ENCODE peak calls at places on chromosomes 12 and 14, in nine cellular contexts. G is stimulated activated CD4-positive, alpha-beta T cell treated with anti-CD3 and anti-CD28 coated beads, Interleukin-1b, Interleukin-23, amount 100 ng/mL, for 24 hours; V is NB4; L is astrocyte of the spinal cord; F is left cardiac atrium; I is midbrain; A is activated CD4-positive, alpha-beta T cell treated with anti-CD3 and anti-CD28 coated beads for 24 hours; C is anterior cingulate cortex; H is left colon. P is an unnamed sample.

GRCh38 chr14:75837151-75837787 is 144.5 kb downstream of the TGFB3 start:
- DNase-seq in C (no peak), G (no peak), H (no peak), L (no peak), F (no peak), V (peak), A (no peak), I (no peak), P (no peak)

GRCh38 chr12:2064078-2064507 is 11.3 kb downstream of the CACNA1C start:
- DNase-seq in C (no peak), A (no peak), V (peak), L (peak), F (no peak), H (no peak), G (no peak), I (no peak), P (peak)

GRCh38 chr12:14955876-14956811 is 5.3 kb downstream of the ARHGDIB start:
- DNase-seq in V (peak), A (no peak), C (no peak), H (no peak), G (no peak), I (no peak), F (no peak), L (no peak), P (peak)

GRCh38 chr12:57632369-57632897 is 568 bp downstream of the B4GALNT1 start:
- DNase-seq in G (no peak), C (no peak), H (no peak), L (no peak), A (no peak), I (no peak), F (no peak), V (no peak), P (peak)

GRCh38 chr12:125121095-125121494 is 55.9 kb downstream of the AACS start:
- DNase-seq in C (no peak), H (no peak), A (no peak), I (no peak), F (no peak), L (no peak), G (no peak), V (no peak), P (no peak)

GRCh38 chr14:32703246-32703645 is 235.4 kb upstream of the NPAS3 start:
- DNase-seq in F (no peak), A (no peak), L (peak), C (no peak), I (peak), G (no peak), H (no peak), V (no peak), P (no peak)

GRCh38 chr12:112450725-112451124 is 32.0 kb downstream of the PTPN11 start:
- DNase-seq in L (no peak), G (no peak), H (no peak), V (no peak), C (no peak), F (no peak), I (peak), A (no peak), P (no peak)

GRCh38 chr12:90854136-90854689 is 100.8 kb downstream of the CCER1 start:
- DNase-seq in F (no peak), A (peak), G (no peak), H (no peak), I (peak), V (peak), C (peak), L (peak), P (peak)

GRCh38 chr14:93045211-93045674 is 70.5 kb downstream of the ITPK1 start:
- DNase-seq in C (no peak), H (no peak), A (no peak), F (no peak), L (no peak), G (no peak), I (no peak), V (no peak), P (peak)

GRCh38 chr12:89709994-89710872 is 1.6 kb upstream of the ATP2B1 start:
- DNase-seq in A (no peak), C (no peak), I (peak), F (peak), G (no peak), V (no peak), L (no peak), H (peak), P (no peak)

GRCh38 chr14:98974113-98974512 is 297.9 kb downstream of the BCL11B start:
- DNase-seq in C (no peak), G (no peak), F (no peak), H (no peak), V (no peak), A (no peak), I (no peak), L (no peak), P (no peak)

GRCh38 chr12:72074065-72074464 is 135.4 kb downstream of the TPH2 start:
- DNase-seq in H (no peak), L (no peak), F (no peak), I (no peak), G (no peak), C (no peak), A (no peak), V (no peak), P (no peak)

GRCh38 chr14:103067231-103067954 is 10.0 kb upstream of the CDC42BPB start:
- DNase-seq in V (no peak), G (no peak), L (no peak), I (no peak), F (peak), C (no peak), H (peak), A (no peak), P (no peak)

GRCh38 chr12:93664573-93665138 is 12.5 kb upstream of the CRADD start:
- DNase-seq in A (no peak), C (no peak), G (no peak), I (no peak), V (no peak), L (peak), F (no peak), H (no peak), P (no peak)

GRCh38 chr14:21229821-21230220 is 39.4 kb downstream of the HNRNPC start:
- DNase-seq in I (no peak), C (no peak), H (no peak), V (peak), G (no peak), A (no peak), L (no peak), F (no peak), P (no peak)

GRCh38 chr12:75964150-75964549 is 67.4 kb downstream of the PHLDA1 start:
- DNase-seq in V (peak), F (peak), G (no peak), L (no peak), I (no peak), C (no peak), A (no peak), H (peak), P (peak)

GRCh38 chr14:21063479-21063878 is 5.9 kb downstream of the RNASE8 start:
- DNase-seq in I (no peak), G (no peak), C (no peak), A (no peak), F (no peak), H (no peak), V (no peak), L (peak), P (no peak)

GRCh38 chr14:74531467-74531866 is 37.9 kb downstream of the ISCA2 start:
- DNase-seq in F (peak), A (no peak), G (no peak), C (no peak), H (no peak), I (no peak), L (peak), V (peak), P (peak)

GRCh38 chr14:89141862-89142261 is 275.2 kb downstream of the FOXN3 start:
- DNase-seq in C (no peak), A (no peak), L (no peak), V (no peak), I (no peak), H (no peak), F (no peak), G (no peak), P (no peak)

GRCh38 chr12:2244013-2244861 is 191.4 kb downstream of the CACNA1C start:
- DNase-seq in V (no peak), F (no peak), C (no peak), G (no peak), L (peak), A (no peak), I (no peak), H (no peak), P (no peak)

GRCh38 chr14:69600304-69600891 is 11.0 kb upstream of the SUSD6 start:
- DNase-seq in G (no peak), V (no peak), A (no peak), H (no peak), I (no peak), F (no peak), L (no peak), C (no peak), P (no peak)

GRCh38 chr14:97703006-97703760 is 906.0 kb downstream of the VRK1 start:
- DNase-seq in G (no peak), C (no peak), A (no peak), H (no peak), I (no peak), V (no peak), F (no peak), L (no peak), P (no peak)

GRCh38 chr12:75820848-75821578 is 210.6 kb downstream of the PHLDA1 start:
- DNase-seq in H (peak), F (peak), L (peak), V (no peak), G (no peak), I (no peak), A (no peak), C (no peak), P (no peak)

GRCh38 chr14:38108681-38109080 is 99.0 kb upstream of the SSTR1 start:
- DNase-seq in C (no peak), A (no peak), V (no peak), L (no peak), I (no peak), G (no peak), H (no peak), F (no peak), P (no peak)

GRCh38 chr12:70883855-70884254 is 36.7 kb downstream of the PTPRR start:
- DNase-seq in G (no peak), I (no peak), L (no peak), A (no peak), C (no peak), F (no peak), H (no peak), V (no peak), P (no peak)

GRCh38 chr14:100065942-100066574 is 836 bp downstream of the EVL start:
- DNase-seq in I (peak), G (no peak), C (no peak), H (peak), A (peak), F (no peak), L (no peak), V (peak), P (peak)

GRCh38 chr12:8675471-8676083 is 13.0 kb upstream of the MFAP5 start:
- DNase-seq in C (no peak), L (no peak), F (no peak), G (no peak), V (no peak), A (no peak), H (no peak), I (no peak), P (peak)